ENCODE peak calls at places on chromosomes 16 and 17, in five cellular contexts. W, X, Q, K and Y are unnamed samples.
A peak's percentile ranks its signal among the peaks of the same experiment; 100 is the strongest.

GRCh38 chr16:50251375-50252081 is 14.8 kb upstream of the ADCY7 start:
- DNase-seq in W (no peak), X (no peak), K (no peak), Q (no peak), Y (no peak)

GRCh38 chr17:39529455-39529854 is 68.2 kb downstream of the CDK12 start:
- DNase-seq in W (no peak), K (no peak), X (no peak), Q (no peak), Y (no peak)

GRCh38 chr16:1119766-1120611 is 23.9 kb upstream of the C1QTNF8 start:
- DNase-seq in Q (no peak), K (no peak), W (no peak), X (no peak), Y (no peak)

GRCh38 chr16:51875834-51876725 is 670.9 kb downstream of the TOX3 start:
- DNase-seq in X (no peak), W (no peak), K (peak; percentile 49), Q (no peak), Y (no peak)

GRCh38 chr17:8954339-8954738 is 11.2 kb downstream of the PIK3R5 start:
- DNase-seq in Q (peak; percentile 35), W (peak; percentile 88), K (no peak), X (no peak), Y (no peak)

GRCh38 chr17:16926591-16927451 is 45.1 kb downstream of the TNFRSF13B start:
- DNase-seq in X (no peak), W (no peak), K (no peak), Q (no peak), Y (no peak)

GRCh38 chr16:57698812-57699405 is 4.3 kb downstream of the DRC7 start:
- DNase-seq in K (no peak), Q (no peak), X (no peak), W (no peak), Y (no peak)

GRCh38 chr16:87765473-87765775 is 362 bp downstream of the KLHDC4 start:
- DNase-seq in W (peak; percentile 35), X (no peak), K (no peak), Q (no peak), Y (no peak)

GRCh38 chr16:80509872-80510271 is 30.9 kb upstream of the DYNLRB2 start:
- DNase-seq in X (no peak), K (no peak), W (no peak), Q (no peak), Y (no peak)

GRCh38 chr16:88936008-88936912 is 40.7 kb downstream of the CBFA2T3 start:
- DNase-seq in K (no peak), X (no peak), W (peak; percentile 75), Q (no peak), Y (no peak)

GRCh38 chr17:37147301-37147812 is 198.6 kb downstream of the AATF start:
- DNase-seq in W (no peak), X (no peak), K (no peak), Q (no peak), Y (no peak)

GRCh38 chr17:652310-652709 is 62.3 kb downstream of the VPS53 start:
- DNase-seq in K (no peak), W (no peak), Q (peak; percentile 68), X (no peak), Y (no peak)

GRCh38 chr17:39782481-39782880 is 44.7 kb downstream of the GRB7 start:
- DNase-seq in X (no peak), Q (no peak), W (no peak), K (no peak), Y (no peak)

GRCh38 chr17:38925263-38925995 is at the start of gene LASP1NB:
- DNase-seq in K (peak; percentile 65), X (no peak), Q (no peak), W (peak; percentile 41), Y (peak; percentile 36)

GRCh38 chr17:72619976-72620650 is 472.4 kb downstream of the SLC39A11 start:
- DNase-seq in X (no peak), Q (no peak), K (no peak), W (no peak), Y (no peak)

GRCh38 chr16:85348921-85349334 is 236.7 kb upstream of the CIBAR2 start:
- DNase-seq in X (no peak), W (no peak), K (no peak), Q (no peak), Y (no peak)

GRCh38 chr17:1179635-1180433 is at the start of gene ABR:
- DNase-seq in K (peak; percentile 78), W (peak; percentile 57), X (peak; percentile 34), Q (no peak), Y (peak; percentile 43)

GRCh38 chr17:8941520-8941919 is 24.0 kb downstream of the PIK3R5 start:
- DNase-seq in X (no peak), W (peak; percentile 86), Q (no peak), K (no peak), Y (no peak)

GRCh38 chr17:33086041-33086440 is 94.4 kb downstream of the SPACA3 start:
- DNase-seq in W (no peak), Q (no peak), K (no peak), X (no peak), Y (no peak)

GRCh38 chr17:45809484-45809883 is 25.4 kb downstream of the CRHR1 start:
- DNase-seq in K (no peak), X (no peak), Q (no peak), W (no peak), Y (no peak)

GRCh38 chr16:84924339-84925091 is 86.8 kb downstream of the ZDHHC7 start:
- DNase-seq in W (no peak), X (no peak), Q (peak; percentile 74), K (peak; percentile 41), Y (no peak)

GRCh38 chr17:4840893-4841242 is 7.7 kb downstream of the MINK1 start:
- DNase-seq in K (no peak), Q (no peak), W (no peak), X (no peak), Y (no peak)

GRCh38 chr16:473046-474043 is 47.9 kb downstream of the RAB11FIP3 start:
- DNase-seq in K (no peak), Q (no peak), W (no peak), X (no peak), Y (no peak)

GRCh38 chr17:77036841-77037381 is 103.9 kb upstream of the SEC14L1 start:
- DNase-seq in W (peak; percentile 57), K (no peak), Q (no peak), X (no peak), Y (no peak)

GRCh38 chr17:50532452-50533024 is at the start of gene EPN3:
- DNase-seq in W (no peak), X (peak; percentile 59), K (no peak), Q (no peak), Y (no peak)

GRCh38 chr17:35242805-35243458 is at the start of gene SLFN5:
- DNase-seq in Q (peak; percentile 95), X (peak; percentile 83), K (peak; percentile 90), W (peak; percentile 98), Y (peak; percentile 79)

GRCh38 chr16:4244254-4244812 is 2.5 kb upstream of the SRL start:
- DNase-seq in K (no peak), W (no peak), X (no peak), Q (no peak), Y (no peak)

GRCh38 chr17:4250887-4251286 is 12.9 kb downstream of the ANKFY1 start:
- DNase-seq in K (no peak), Q (no peak), W (no peak), X (no peak), Y (no peak)

GRCh38 chr17:64063766-64064224 is 43.4 kb upstream of the ICAM2 start:
- DNase-seq in Q (no peak), X (peak; percentile 73), W (peak; percentile 37), K (peak; percentile 75), Y (peak; percentile 37)

GRCh38 chr16:56866955-56867830 is 2.2 kb downstream of the SLC12A3 start:
- DNase-seq in W (peak; percentile 56), X (peak; percentile 37), Q (no peak), K (peak; percentile 41), Y (peak; percentile 47)

GRCh38 chr17:44970136-44970737 is 2.1 kb upstream of the C1QL1 start:
- DNase-seq in W (no peak), K (peak; percentile 76), Q (no peak), X (no peak), Y (peak; percentile 33)

GRCh38 chr16:3431779-3432219 is 11.5 kb downstream of the ZNF597 start:
- DNase-seq in W (no peak), Q (no peak), K (no peak), X (no peak), Y (no peak)

GRCh38 chr17:62790554-62790953 is 17.6 kb downstream of the MARCHF10 start:
- DNase-seq in W (no peak), Q (no peak), K (no peak), X (no peak), Y (no peak)

GRCh38 chr17:41417576-41418015 is 6.8 kb downstream of the KRT37 start:
- DNase-seq in W (no peak), Q (no peak), X (peak; percentile 26), K (no peak), Y (no peak)
- TF ChIP-seq CTCF in W (peak; percentile 15), Q (no peak), X (peak; percentile 70), K (peak; percentile 40), Y (peak; percentile 66)

GRCh38 chr17:75856062-75856681 is 1.0 kb upstream of the WBP2 start:
- DNase-seq in X (no peak), W (peak; percentile 66), Q (peak; percentile 45), K (no peak), Y (peak; percentile 55)
- TF ChIP-seq CTCF in X (peak; percentile 2), W (no peak), Q (no peak), K (peak; percentile 38), Y (no peak)

DNA sequence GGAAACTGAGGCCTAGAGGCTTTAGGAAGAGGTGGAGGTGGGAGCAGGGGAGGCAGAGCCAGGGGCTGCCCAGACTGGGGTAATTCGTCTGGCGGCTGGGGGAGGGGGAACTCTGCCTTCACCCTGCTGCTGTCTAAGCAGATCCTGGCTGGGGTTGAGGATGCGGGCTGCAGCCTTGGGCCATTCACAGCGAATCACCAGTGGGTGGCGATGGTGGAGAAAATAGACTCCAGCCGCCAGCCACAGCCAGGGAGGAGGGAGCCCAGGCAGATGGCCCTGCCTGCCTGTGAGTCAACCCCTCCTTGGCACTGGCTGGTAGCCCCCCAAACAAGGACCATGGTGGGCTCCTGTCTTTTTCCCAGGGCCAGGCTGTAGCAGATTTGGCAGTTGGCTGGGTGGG is 41.7 kb upstream of the CDH5 start:
- DNase-seq in K (peak; percentile 44), X (no peak), Q (no peak), W (no peak), Y (peak; percentile 26)
- TF ChIP-seq CTCF in K (peak; percentile 29), X (peak; percentile 40), Q (no peak), W (no peak), Y (peak; percentile 28)

GRCh38 chr16:68973611-68974120 is 130.3 kb downstream of the TANGO6 start:
- DNase-seq in X (no peak), Q (no peak), K (no peak), W (no peak), Y (no peak)

GRCh38 chr16:68978303-68978954 is 127.0 kb upstream of the HAS3 start:
- DNase-seq in W (no peak), Q (no peak), K (no peak), X (no peak), Y (no peak)

GRCh38 chr16:68972008-68972407 is 128.7 kb downstream of the TANGO6 start:
- DNase-seq in W (no peak), X (no peak), K (no peak), Q (no peak), Y (no peak)

GRCh38 chr16:68969338-68969737 is 126.0 kb downstream of the TANGO6 start:
- DNase-seq in K (no peak), X (no peak), W (no peak), Q (no peak), Y (no peak)

GRCh38 chr16:68972720-68973119 is 129.4 kb downstream of the TANGO6 start:
- DNase-seq in K (peak; percentile 37), W (no peak), X (no peak), Q (no peak), Y (peak; percentile 7)
- TF ChIP-seq CTCF in K (no peak), W (no peak), X (peak; percentile 18), Q (no peak), Y (peak; percentile 27)